ENCODE peak calls at places on chromosomes 7 and 10, in four cellular contexts. E, T, A and X are unnamed samples.

GRCh38 chr7:155097338-155097737 is 27.2 kb downstream of the HTR5A start:
- DNase-seq in E (no peak), T (no peak), A (no peak), X (no peak)

GRCh38 chr10:16352146-16352545 is 84.7 kb upstream of the PTER start:
- DNase-seq in E (no peak), T (no peak), A (no peak), X (no peak)

GRCh38 chr10:625335-625699 is 64.2 kb downstream of the DIP2C start:
- DNase-seq in E (no peak), T (no peak), A (no peak), X (no peak)

GRCh38 chr10:121087129-121087528 is 236.0 kb downstream of the WDR11 start:
- DNase-seq in E (no peak), T (no peak), A (no peak), X (no peak)

GRCh38 chr7:30655096-30655970 is 26.9 kb downstream of the CRHR2 start:
- DNase-seq in E (no peak), T (no peak), A (no peak), X (no peak)

GRCh38 chr7:4722308-4722707 is 40.2 kb downstream of the FOXK1 start:
- DNase-seq in E (no peak), T (no peak), A (no peak), X (no peak)

GRCh38 chr10:124614003-124614659 is 130.0 kb downstream of the FAM53B start:
- DNase-seq in E (no peak), T (no peak), A (no peak), X (no peak)

GRCh38 chr10:78814430-78814806 is 254.3 kb upstream of the ZMIZ1 start:
- DNase-seq in E (no peak), T (no peak), A (no peak), X (no peak)

GRCh38 chr7:42843209-42843800 is 68.6 kb downstream of the C7orf25 start:
- DNase-seq in E (peak; percentile 29), T (peak; percentile 32), A (no peak), X (peak; percentile 41)

GRCh38 chr10:4240641-4241197 is 455.7 kb upstream of the KLF6 start:
- DNase-seq in E (no peak), T (peak; percentile 90), A (no peak), X (peak; percentile 90)

GRCh38 chr7:92608380-92609322 is 18.5 kb upstream of the FAM133B start:
- DNase-seq in E (peak; percentile 37), T (no peak), A (no peak), X (no peak)

GRCh38 chr7:117072620-117073118 is 119.4 kb downstream of the ST7 start:
- DNase-seq in E (no peak), T (peak; percentile 8), A (no peak), X (no peak)

GRCh38 chr7:133742709-133743538 is 384.2 kb upstream of the LRGUK start:
- DNase-seq in E (no peak), T (peak; percentile 12), A (no peak), X (peak; percentile 22)

GRCh38 chr7:91243591-91244368 is 20.5 kb upstream of the FZD1 start:
- DNase-seq in E (no peak), T (peak; percentile 66), A (no peak), X (peak; percentile 60)

GRCh38 chr10:18615618-18616017 is 35.8 kb downstream of the NSUN6 start:
- DNase-seq in E (no peak), T (no peak), A (no peak), X (no peak)

GRCh38 chr10:42421812-42422211 is 216.6 kb downstream of the ZNF33B start:
- DNase-seq in E (no peak), T (no peak), A (no peak), X (no peak)

GRCh38 chr10:77633376-77633775 is 4.2 kb downstream of the KCNMA1 start:
- DNase-seq in E (no peak), T (no peak), A (no peak), X (no peak)

GRCh38 chr7:40763319-40764287 is 628.8 kb downstream of the SUGCT start:
- DNase-seq in E (no peak), T (peak; percentile 79), A (no peak), X (peak; percentile 61)

GRCh38 chr10:133310789-133311188 is 2.1 kb downstream of the ZNF511 start:
- DNase-seq in E (no peak), T (no peak), A (no peak), X (no peak)

GRCh38 chr10:20959178-20959577 is 62.1 kb upstream of the NEBL start:
- DNase-seq in E (no peak), T (no peak), A (no peak), X (no peak)

GRCh38 chr7:25894902-25895791 is 256.9 kb upstream of the NFE2L3 start:
- DNase-seq in E (peak; percentile 51), T (peak; percentile 29), A (peak; percentile 4), X (peak; percentile 43)

GRCh38 chr7:778968-779451 is 51.9 kb upstream of the PRKAR1B start:
- DNase-seq in E (no peak), T (no peak), A (no peak), X (no peak)